ENCODE peak calls at places on chromosomes 7 and 10, in four cellular contexts. One of them, this sample, is unnamed.

GRCh38 chr10:129841590-129841989 is 122.5 kb downstream of the EBF3 start:
- DNase-seq in fibroblast of lung: no peak
- DNase-seq in activated naive CD8-positive, alpha-beta T cell treated with anti-CD3 and anti-CD28 coated beads, Interleukin-2, amount 50 U/mL, for 16 hours: no peak
- DNase-seq in occipital lobe: no peak
- DNase-seq in this sample: no peak

GRCh38 chr10:58435297-58435696 is 50.1 kb downstream of the TFAM start:
- DNase-seq in occipital lobe: no peak
- DNase-seq in activated naive CD8-positive, alpha-beta T cell treated with anti-CD3 and anti-CD28 coated beads, Interleukin-2, amount 50 U/mL, for 16 hours: no peak
- DNase-seq in fibroblast of lung: peak; percentile 100
- DNase-seq in this sample: no peak

GRCh38 chr10:103254538-103255325 is 9.0 kb downstream of the RPEL1 start:
- DNase-seq in fibroblast of lung: peak; percentile 47
- DNase-seq in activated naive CD8-positive, alpha-beta T cell treated with anti-CD3 and anti-CD28 coated beads, Interleukin-2, amount 50 U/mL, for 16 hours: no peak
- DNase-seq in occipital lobe: no peak
- DNase-seq in this sample: no peak

GRCh38 chr10:86699541-86699940 is 31.2 kb downstream of the LDB3 start:
- DNase-seq in occipital lobe: no peak
- DNase-seq in activated naive CD8-positive, alpha-beta T cell treated with anti-CD3 and anti-CD28 coated beads, Interleukin-2, amount 50 U/mL, for 16 hours: no peak
- DNase-seq in fibroblast of lung: no peak
- DNase-seq in this sample: no peak

GRCh38 chr7:37194943-37195342 is 253.7 kb downstream of the ELMO1 start:
- DNase-seq in activated naive CD8-positive, alpha-beta T cell treated with anti-CD3 and anti-CD28 coated beads, Interleukin-2, amount 50 U/mL, for 16 hours: no peak
- DNase-seq in occipital lobe: no peak
- DNase-seq in fibroblast of lung: no peak
- DNase-seq in this sample: no peak

GRCh38 chr10:110989016-110989415 is 69.6 kb downstream of the SHOC2 start:
- DNase-seq in occipital lobe: no peak
- DNase-seq in activated naive CD8-positive, alpha-beta T cell treated with anti-CD3 and anti-CD28 coated beads, Interleukin-2, amount 50 U/mL, for 16 hours: no peak
- DNase-seq in fibroblast of lung: peak; percentile 74
- DNase-seq in this sample: no peak

GRCh38 chr10:22356324-22356873 is 11.1 kb downstream of the SPAG6 start:
- DNase-seq in activated naive CD8-positive, alpha-beta T cell treated with anti-CD3 and anti-CD28 coated beads, Interleukin-2, amount 50 U/mL, for 16 hours: no peak
- DNase-seq in fibroblast of lung: no peak
- DNase-seq in occipital lobe: no peak
- DNase-seq in this sample: no peak

GRCh38 chr10:133445268-133445732 is 8.4 kb upstream of the SCART1 start:
- DNase-seq in occipital lobe: no peak
- DNase-seq in fibroblast of lung: no peak
- DNase-seq in activated naive CD8-positive, alpha-beta T cell treated with anti-CD3 and anti-CD28 coated beads, Interleukin-2, amount 50 U/mL, for 16 hours: no peak
- DNase-seq in this sample: peak; percentile 8

GRCh38 chr10:112951349-112952281 is 1.6 kb downstream of the TCF7L2 start:
- DNase-seq in occipital lobe: peak; percentile 30
- DNase-seq in activated naive CD8-positive, alpha-beta T cell treated with anti-CD3 and anti-CD28 coated beads, Interleukin-2, amount 50 U/mL, for 16 hours: peak; percentile 3
- DNase-seq in fibroblast of lung: peak; percentile 85
- DNase-seq in this sample: no peak

GRCh38 chr7:157692156-157693011 is 355.6 kb downstream of the DNAJB6 start:
- DNase-seq in fibroblast of lung: no peak
- DNase-seq in occipital lobe: no peak
- DNase-seq in activated naive CD8-positive, alpha-beta T cell treated with anti-CD3 and anti-CD28 coated beads, Interleukin-2, amount 50 U/mL, for 16 hours: no peak
- DNase-seq in this sample: peak; percentile 27

GRCh38 chr10:80515941-80516340 is 21.8 kb upstream of the SH2D4B start:
- DNase-seq in fibroblast of lung: no peak
- DNase-seq in occipital lobe: no peak
- DNase-seq in activated naive CD8-positive, alpha-beta T cell treated with anti-CD3 and anti-CD28 coated beads, Interleukin-2, amount 50 U/mL, for 16 hours: no peak
- DNase-seq in this sample: no peak

GRCh38 chr10:130713731-130714130 is 577.5 kb downstream of the GLRX3 start:
- DNase-seq in activated naive CD8-positive, alpha-beta T cell treated with anti-CD3 and anti-CD28 coated beads, Interleukin-2, amount 50 U/mL, for 16 hours: no peak
- DNase-seq in occipital lobe: no peak
- DNase-seq in fibroblast of lung: no peak
- DNase-seq in this sample: no peak

GRCh38 chr10:124636271-124636993 is 107.7 kb downstream of the FAM53B start:
- DNase-seq in occipital lobe: no peak
- DNase-seq in activated naive CD8-positive, alpha-beta T cell treated with anti-CD3 and anti-CD28 coated beads, Interleukin-2, amount 50 U/mL, for 16 hours: no peak
- DNase-seq in fibroblast of lung: no peak
- DNase-seq in this sample: peak; percentile 76

GRCh38 chr10:92690211-92691041 is 671 bp downstream of the HHEX start:
- DNase-seq in fibroblast of lung: peak; percentile 75
- DNase-seq in activated naive CD8-positive, alpha-beta T cell treated with anti-CD3 and anti-CD28 coated beads, Interleukin-2, amount 50 U/mL, for 16 hours: no peak
- DNase-seq in occipital lobe: no peak
- DNase-seq in this sample: peak; percentile 86

GRCh38 chr7:6143997-6144396 is 112.8 kb downstream of the ANKRD61 start:
- DNase-seq in activated naive CD8-positive, alpha-beta T cell treated with anti-CD3 and anti-CD28 coated beads, Interleukin-2, amount 50 U/mL, for 16 hours: no peak
- DNase-seq in fibroblast of lung: no peak
- DNase-seq in occipital lobe: no peak
- DNase-seq in this sample: no peak

GRCh38 chr10:110200518-110200917 is 6.9 kb upstream of the MXI1 start:
- DNase-seq in fibroblast of lung: no peak
- DNase-seq in occipital lobe: no peak
- DNase-seq in activated naive CD8-positive, alpha-beta T cell treated with anti-CD3 and anti-CD28 coated beads, Interleukin-2, amount 50 U/mL, for 16 hours: no peak
- DNase-seq in this sample: no peak

GRCh38 chr7:48295572-48295971 is 124.3 kb downstream of the ABCA13 start:
- DNase-seq in activated naive CD8-positive, alpha-beta T cell treated with anti-CD3 and anti-CD28 coated beads, Interleukin-2, amount 50 U/mL, for 16 hours: no peak
- DNase-seq in occipital lobe: no peak
- DNase-seq in fibroblast of lung: no peak
- DNase-seq in this sample: no peak

GRCh38 chr10:51770719-51771118 is 71.3 kb upstream of the CSTF2T start:
- DNase-seq in occipital lobe: no peak
- DNase-seq in fibroblast of lung: no peak
- DNase-seq in activated naive CD8-positive, alpha-beta T cell treated with anti-CD3 and anti-CD28 coated beads, Interleukin-2, amount 50 U/mL, for 16 hours: no peak
- DNase-seq in this sample: no peak

GRCh38 chr7:28958946-28959417 is 852 bp upstream of the TRIL start:
- DNase-seq in fibroblast of lung: no peak
- DNase-seq in activated naive CD8-positive, alpha-beta T cell treated with anti-CD3 and anti-CD28 coated beads, Interleukin-2, amount 50 U/mL, for 16 hours: no peak
- DNase-seq in occipital lobe: no peak
- DNase-seq in this sample: no peak

GRCh38 chr10:43294241-43294658 is 27.4 kb upstream of the RASGEF1A start:
- DNase-seq in fibroblast of lung: no peak
- DNase-seq in occipital lobe: no peak
- DNase-seq in activated naive CD8-positive, alpha-beta T cell treated with anti-CD3 and anti-CD28 coated beads, Interleukin-2, amount 50 U/mL, for 16 hours: no peak
- DNase-seq in this sample: no peak

GRCh38 chr10:67550042-67550441 is 146.0 kb downstream of the CTNNA3 start:
- DNase-seq in activated naive CD8-positive, alpha-beta T cell treated with anti-CD3 and anti-CD28 coated beads, Interleukin-2, amount 50 U/mL, for 16 hours: no peak
- DNase-seq in occipital lobe: no peak
- DNase-seq in fibroblast of lung: peak; percentile 23
- DNase-seq in this sample: no peak

GRCh38 chr7:149884016-149884415 is 10.2 kb downstream of the ATP6V0E2 start:
- DNase-seq in fibroblast of lung: no peak
- DNase-seq in activated naive CD8-positive, alpha-beta T cell treated with anti-CD3 and anti-CD28 coated beads, Interleukin-2, amount 50 U/mL, for 16 hours: no peak
- DNase-seq in occipital lobe: no peak
- DNase-seq in this sample: peak; percentile 45

GRCh38 chr10:68599754-68600040 is 39.6 kb downstream of the TET1 start:
- DNase-seq in fibroblast of lung: no peak
- DNase-seq in occipital lobe: no peak
- DNase-seq in activated naive CD8-positive, alpha-beta T cell treated with anti-CD3 and anti-CD28 coated beads, Interleukin-2, amount 50 U/mL, for 16 hours: no peak
- DNase-seq in this sample: no peak

GRCh38 chr7:148222716-148223115 is 367.9 kb upstream of the C7orf33 start:
- DNase-seq in fibroblast of lung: no peak
- DNase-seq in activated naive CD8-positive, alpha-beta T cell treated with anti-CD3 and anti-CD28 coated beads, Interleukin-2, amount 50 U/mL, for 16 hours: no peak
- DNase-seq in occipital lobe: no peak
- DNase-seq in this sample: no peak

GRCh38 chr10:119575506-119575905 is 21.3 kb downstream of the TIAL1 start:
- DNase-seq in fibroblast of lung: peak; percentile 40
- DNase-seq in occipital lobe: no peak
- DNase-seq in activated naive CD8-positive, alpha-beta T cell treated with anti-CD3 and anti-CD28 coated beads, Interleukin-2, amount 50 U/mL, for 16 hours: no peak
- DNase-seq in this sample: no peak

GRCh38 chr7:106679153-106679931 is 18.4 kb upstream of the CCDC71L start:
- DNase-seq in activated naive CD8-positive, alpha-beta T cell treated with anti-CD3 and anti-CD28 coated beads, Interleukin-2, amount 50 U/mL, for 16 hours: no peak
- DNase-seq in occipital lobe: no peak
- DNase-seq in fibroblast of lung: peak; percentile 63
- DNase-seq in this sample: no peak

GRCh38 chr10:24255115-24255895 is 46.4 kb downstream of the KIAA1217 start:
- DNase-seq in occipital lobe: no peak
- DNase-seq in fibroblast of lung: peak; percentile 69
- DNase-seq in activated naive CD8-positive, alpha-beta T cell treated with anti-CD3 and anti-CD28 coated beads, Interleukin-2, amount 50 U/mL, for 16 hours: no peak
- DNase-seq in this sample: no peak

GRCh38 chr7:38893061-38893460 is 15.9 kb downstream of the VPS41 start:
- DNase-seq in activated naive CD8-positive, alpha-beta T cell treated with anti-CD3 and anti-CD28 coated beads, Interleukin-2, amount 50 U/mL, for 16 hours: no peak
- DNase-seq in occipital lobe: no peak
- DNase-seq in fibroblast of lung: peak; percentile 26
- DNase-seq in this sample: no peak

GRCh38 chr7:148815612-148816011 is 68.5 kb downstream of the EZH2 start:
- DNase-seq in fibroblast of lung: no peak
- DNase-seq in activated naive CD8-positive, alpha-beta T cell treated with anti-CD3 and anti-CD28 coated beads, Interleukin-2, amount 50 U/mL, for 16 hours: no peak
- DNase-seq in occipital lobe: no peak
- DNase-seq in this sample: no peak

GRCh38 chr10:117926491-117926890 is 120.2 kb downstream of the RAB11FIP2 start:
- DNase-seq in fibroblast of lung: no peak
- DNase-seq in activated naive CD8-positive, alpha-beta T cell treated with anti-CD3 and anti-CD28 coated beads, Interleukin-2, amount 50 U/mL, for 16 hours: no peak
- DNase-seq in occipital lobe: no peak
- DNase-seq in this sample: no peak